ENCODE peak calls at places on chromosomes 1 and 21, in ten cellular contexts. One of them, this sample, is unnamed.

GRCh38 chr1:157069596-157069995 is 24.1 kb upstream of the ARHGEF11 start:
- DNase-seq in cardiac septum: no peak
- DNase-seq in hypothalamus: no peak
- DNase-seq in kidney tubule cell: no peak
- DNase-seq in LoVo: no peak
- DNase-seq in caudate nucleus: no peak
- DNase-seq in globus pallidus: no peak
- DNase-seq in NCI-H2171: no peak
- DNase-seq in Caki2: no peak
- DNase-seq in NCI-H1105 treated with DMSO at 0.1 percent for 48 hours: no peak
- DNase-seq in this sample: no peak

GRCh38 chr1:1421147-1421906 is at the start of gene ANKRD65:
- DNase-seq in cardiac septum: no peak
- DNase-seq in hypothalamus: no peak
- DNase-seq in kidney tubule cell: no peak
- DNase-seq in LoVo: no peak
- DNase-seq in caudate nucleus: peak
- DNase-seq in globus pallidus: peak
- DNase-seq in NCI-H2171: peak
- DNase-seq in Caki2: no peak
- DNase-seq in NCI-H1105 treated with DMSO at 0.1 percent for 48 hours: peak
- DNase-seq in this sample: no peak

GRCh38 chr1:94013331-94013925 is 104.2 kb upstream of the GCLM start:
- DNase-seq in cardiac septum: peak
- DNase-seq in hypothalamus: no peak
- DNase-seq in kidney tubule cell: no peak
- DNase-seq in LoVo: no peak
- DNase-seq in caudate nucleus: no peak
- DNase-seq in globus pallidus: no peak
- DNase-seq in NCI-H2171: no peak
- DNase-seq in Caki2: no peak
- DNase-seq in NCI-H1105 treated with DMSO at 0.1 percent for 48 hours: no peak
- DNase-seq in this sample: no peak

GRCh38 chr21:43345746-43346409 is 81.1 kb downstream of the SIK1 start:
- DNase-seq in cardiac septum: no peak
- DNase-seq in hypothalamus: no peak
- DNase-seq in kidney tubule cell: peak
- DNase-seq in LoVo: no peak
- DNase-seq in caudate nucleus: no peak
- DNase-seq in globus pallidus: no peak
- DNase-seq in NCI-H2171: no peak
- DNase-seq in Caki2: peak
- DNase-seq in NCI-H1105 treated with DMSO at 0.1 percent for 48 hours: no peak
- DNase-seq in this sample: no peak

GRCh38 chr1:183970516-183971300 is 66.8 kb downstream of the COLGALT2 start:
- DNase-seq in cardiac septum: no peak
- DNase-seq in hypothalamus: no peak
- DNase-seq in kidney tubule cell: peak
- DNase-seq in LoVo: no peak
- DNase-seq in caudate nucleus: no peak
- DNase-seq in globus pallidus: no peak
- DNase-seq in NCI-H2171: no peak
- DNase-seq in Caki2: no peak
- DNase-seq in NCI-H1105 treated with DMSO at 0.1 percent for 48 hours: no peak
- DNase-seq in this sample: no peak

GRCh38 chr1:69898403-69898947 is 306.9 kb downstream of the LRRC40 start:
- DNase-seq in cardiac septum: no peak
- DNase-seq in hypothalamus: no peak
- DNase-seq in kidney tubule cell: no peak
- DNase-seq in LoVo: no peak
- DNase-seq in caudate nucleus: no peak
- DNase-seq in globus pallidus: peak
- DNase-seq in NCI-H2171: no peak
- DNase-seq in Caki2: no peak
- DNase-seq in NCI-H1105 treated with DMSO at 0.1 percent for 48 hours: no peak
- DNase-seq in this sample: no peak

GRCh38 chr1:10528066-10529014 is 53.6 kb downstream of the PEX14 start:
- DNase-seq in cardiac septum: no peak
- DNase-seq in hypothalamus: no peak
- DNase-seq in kidney tubule cell: peak
- DNase-seq in LoVo: peak
- DNase-seq in caudate nucleus: no peak
- DNase-seq in globus pallidus: no peak
- DNase-seq in NCI-H2171: no peak
- DNase-seq in Caki2: peak
- DNase-seq in NCI-H1105 treated with DMSO at 0.1 percent for 48 hours: no peak
- DNase-seq in this sample: no peak

GRCh38 chr21:45902292-45902995 is 79.1 kb upstream of the COL6A1 start:
- DNase-seq in cardiac septum: no peak
- DNase-seq in hypothalamus: no peak
- DNase-seq in kidney tubule cell: no peak
- DNase-seq in LoVo: no peak
- DNase-seq in caudate nucleus: no peak
- DNase-seq in globus pallidus: no peak
- DNase-seq in NCI-H2171: no peak
- DNase-seq in Caki2: no peak
- DNase-seq in NCI-H1105 treated with DMSO at 0.1 percent for 48 hours: no peak
- DNase-seq in this sample: no peak

GRCh38 chr21:33916200-33916567 is 580 bp upstream of the ATP5PO start:
- DNase-seq in cardiac septum: no peak
- DNase-seq in hypothalamus: no peak
- DNase-seq in kidney tubule cell: no peak
- DNase-seq in LoVo: no peak
- DNase-seq in caudate nucleus: no peak
- DNase-seq in globus pallidus: no peak
- DNase-seq in NCI-H2171: no peak
- DNase-seq in Caki2: no peak
- DNase-seq in NCI-H1105 treated with DMSO at 0.1 percent for 48 hours: no peak
- DNase-seq in this sample: no peak

GRCh38 chr1:114286179-114286578 is 132.5 kb upstream of the SYT6 start:
- DNase-seq in cardiac septum: no peak
- DNase-seq in hypothalamus: no peak
- DNase-seq in kidney tubule cell: no peak
- DNase-seq in LoVo: no peak
- DNase-seq in caudate nucleus: no peak
- DNase-seq in globus pallidus: no peak
- DNase-seq in NCI-H2171: no peak
- DNase-seq in Caki2: no peak
- DNase-seq in NCI-H1105 treated with DMSO at 0.1 percent for 48 hours: no peak
- DNase-seq in this sample: no peak

GRCh38 chr1:157490337-157491165 is 61.8 kb downstream of the FCRL5 start:
- DNase-seq in cardiac septum: no peak
- DNase-seq in hypothalamus: no peak
- DNase-seq in kidney tubule cell: peak
- DNase-seq in LoVo: peak
- DNase-seq in caudate nucleus: no peak
- DNase-seq in globus pallidus: peak
- DNase-seq in NCI-H2171: no peak
- DNase-seq in Caki2: peak
- DNase-seq in NCI-H1105 treated with DMSO at 0.1 percent for 48 hours: peak
- DNase-seq in this sample: no peak

GRCh38 chr1:23664837-23665795 is 26.5 kb upstream of the RPL11 start:
- DNase-seq in cardiac septum: no peak
- DNase-seq in hypothalamus: no peak
- DNase-seq in kidney tubule cell: peak
- DNase-seq in LoVo: no peak
- DNase-seq in caudate nucleus: no peak
- DNase-seq in globus pallidus: no peak
- DNase-seq in NCI-H2171: no peak
- DNase-seq in Caki2: no peak
- DNase-seq in NCI-H1105 treated with DMSO at 0.1 percent for 48 hours: peak
- DNase-seq in this sample: no peak

GRCh38 chr1:53734650-53735211 is 4.2 kb downstream of the GLIS1 start:
- DNase-seq in cardiac septum: no peak
- DNase-seq in hypothalamus: no peak
- DNase-seq in kidney tubule cell: peak
- DNase-seq in LoVo: no peak
- DNase-seq in caudate nucleus: no peak
- DNase-seq in globus pallidus: no peak
- DNase-seq in NCI-H2171: peak
- DNase-seq in Caki2: no peak
- DNase-seq in NCI-H1105 treated with DMSO at 0.1 percent for 48 hours: no peak
- DNase-seq in this sample: no peak

GRCh38 chr1:51309291-51309690 is 21.1 kb downstream of the TTC39A start:
- DNase-seq in cardiac septum: no peak
- DNase-seq in hypothalamus: no peak
- DNase-seq in kidney tubule cell: no peak
- DNase-seq in LoVo: no peak
- DNase-seq in caudate nucleus: no peak
- DNase-seq in globus pallidus: no peak
- DNase-seq in NCI-H2171: no peak
- DNase-seq in Caki2: no peak
- DNase-seq in NCI-H1105 treated with DMSO at 0.1 percent for 48 hours: no peak
- DNase-seq in this sample: no peak

GRCh38 chr1:89451011-89451410 is 73.6 kb upstream of the LRRC8B start:
- DNase-seq in cardiac septum: no peak
- DNase-seq in hypothalamus: no peak
- DNase-seq in kidney tubule cell: peak
- DNase-seq in LoVo: no peak
- DNase-seq in caudate nucleus: no peak
- DNase-seq in globus pallidus: no peak
- DNase-seq in NCI-H2171: no peak
- DNase-seq in Caki2: no peak
- DNase-seq in NCI-H1105 treated with DMSO at 0.1 percent for 48 hours: no peak
- DNase-seq in this sample: no peak

GRCh38 chr21:44910229-44911065 is 10.3 kb downstream of the ITGB2 start:
- DNase-seq in cardiac septum: no peak
- DNase-seq in hypothalamus: no peak
- DNase-seq in kidney tubule cell: no peak
- DNase-seq in LoVo: no peak
- DNase-seq in caudate nucleus: no peak
- DNase-seq in globus pallidus: no peak
- DNase-seq in NCI-H2171: no peak
- DNase-seq in Caki2: no peak
- DNase-seq in NCI-H1105 treated with DMSO at 0.1 percent for 48 hours: no peak
- DNase-seq in this sample: no peak

GRCh38 chr1:230441630-230442029 is 15.5 kb upstream of the PGBD5 start:
- DNase-seq in cardiac septum: no peak
- DNase-seq in hypothalamus: no peak
- DNase-seq in kidney tubule cell: no peak
- DNase-seq in LoVo: no peak
- DNase-seq in caudate nucleus: no peak
- DNase-seq in globus pallidus: no peak
- DNase-seq in NCI-H2171: no peak
- DNase-seq in Caki2: no peak
- DNase-seq in NCI-H1105 treated with DMSO at 0.1 percent for 48 hours: no peak
- DNase-seq in this sample: no peak

GRCh38 chr1:100499412-100499811 is 38.5 kb upstream of the GPR88 start:
- DNase-seq in cardiac septum: no peak
- DNase-seq in hypothalamus: no peak
- DNase-seq in kidney tubule cell: no peak
- DNase-seq in LoVo: no peak
- DNase-seq in caudate nucleus: no peak
- DNase-seq in globus pallidus: no peak
- DNase-seq in NCI-H2171: no peak
- DNase-seq in Caki2: no peak
- DNase-seq in NCI-H1105 treated with DMSO at 0.1 percent for 48 hours: no peak
- DNase-seq in this sample: no peak

GRCh38 chr1:6435547-6435946 is 11.0 kb downstream of the ESPN start:
- DNase-seq in cardiac septum: no peak
- DNase-seq in hypothalamus: no peak
- DNase-seq in kidney tubule cell: no peak
- DNase-seq in LoVo: no peak
- DNase-seq in caudate nucleus: no peak
- DNase-seq in globus pallidus: no peak
- DNase-seq in NCI-H2171: no peak
- DNase-seq in Caki2: no peak
- DNase-seq in NCI-H1105 treated with DMSO at 0.1 percent for 48 hours: no peak
- DNase-seq in this sample: no peak

GRCh38 chr1:33402234-33402633 is 28.7 kb downstream of the PHC2 start:
- DNase-seq in cardiac septum: no peak
- DNase-seq in hypothalamus: no peak
- DNase-seq in kidney tubule cell: no peak
- DNase-seq in LoVo: no peak
- DNase-seq in caudate nucleus: no peak
- DNase-seq in globus pallidus: no peak
- DNase-seq in NCI-H2171: no peak
- DNase-seq in Caki2: no peak
- DNase-seq in NCI-H1105 treated with DMSO at 0.1 percent for 48 hours: no peak
- DNase-seq in this sample: no peak

GRCh38 chr1:92481598-92482403 is 4.9 kb downstream of the GFI1 start:
- DNase-seq in cardiac septum: no peak
- DNase-seq in hypothalamus: no peak
- DNase-seq in kidney tubule cell: no peak
- DNase-seq in LoVo: no peak
- DNase-seq in caudate nucleus: no peak
- DNase-seq in globus pallidus: no peak
- DNase-seq in NCI-H2171: no peak
- DNase-seq in Caki2: no peak
- DNase-seq in NCI-H1105 treated with DMSO at 0.1 percent for 48 hours: no peak
- DNase-seq in this sample: no peak

GRCh38 chr21:45747802-45748445 is 104.4 kb downstream of the PCBP3 start:
- DNase-seq in cardiac septum: no peak
- DNase-seq in hypothalamus: no peak
- DNase-seq in kidney tubule cell: peak
- DNase-seq in LoVo: peak
- DNase-seq in caudate nucleus: peak
- DNase-seq in globus pallidus: no peak
- DNase-seq in NCI-H2171: peak
- DNase-seq in Caki2: peak
- DNase-seq in NCI-H1105 treated with DMSO at 0.1 percent for 48 hours: peak
- DNase-seq in this sample: peak

GRCh38 chr1:42825058-42825851 is 8.1 kb upstream of the SVBP start:
- DNase-seq in cardiac septum: no peak
- DNase-seq in hypothalamus: no peak
- DNase-seq in kidney tubule cell: no peak
- DNase-seq in LoVo: no peak
- DNase-seq in caudate nucleus: no peak
- DNase-seq in globus pallidus: no peak
- DNase-seq in NCI-H2171: no peak
- DNase-seq in Caki2: no peak
- DNase-seq in NCI-H1105 treated with DMSO at 0.1 percent for 48 hours: no peak
- DNase-seq in this sample: no peak

GRCh38 chr1:16727190-16728111 is 12.9 kb upstream of the RNU1-4 start:
- DNase-seq in cardiac septum: peak
- DNase-seq in hypothalamus: no peak
- DNase-seq in kidney tubule cell: peak
- DNase-seq in LoVo: peak
- DNase-seq in caudate nucleus: no peak
- DNase-seq in globus pallidus: no peak
- DNase-seq in NCI-H2171: no peak
- DNase-seq in Caki2: peak
- DNase-seq in NCI-H1105 treated with DMSO at 0.1 percent for 48 hours: no peak
- DNase-seq in this sample: no peak

GRCh38 chr1:23628951-23629387 is 62.6 kb upstream of the RPL11 start:
- DNase-seq in cardiac septum: no peak
- DNase-seq in hypothalamus: no peak
- DNase-seq in kidney tubule cell: no peak
- DNase-seq in LoVo: no peak
- DNase-seq in caudate nucleus: no peak
- DNase-seq in globus pallidus: no peak
- DNase-seq in NCI-H2171: no peak
- DNase-seq in Caki2: no peak
- DNase-seq in NCI-H1105 treated with DMSO at 0.1 percent for 48 hours: no peak
- DNase-seq in this sample: no peak

GRCh38 chr1:154837034-154837678 is 32.9 kb downstream of the KCNN3 start:
- DNase-seq in cardiac septum: no peak
- DNase-seq in hypothalamus: no peak
- DNase-seq in kidney tubule cell: no peak
- DNase-seq in LoVo: no peak
- DNase-seq in caudate nucleus: no peak
- DNase-seq in globus pallidus: no peak
- DNase-seq in NCI-H2171: peak
- DNase-seq in Caki2: no peak
- DNase-seq in NCI-H1105 treated with DMSO at 0.1 percent for 48 hours: no peak
- DNase-seq in this sample: no peak

GRCh38 chr1:234842726-234843641 is 233.0 kb upstream of the IRF2BP2 start:
- DNase-seq in cardiac septum: no peak
- DNase-seq in hypothalamus: no peak
- DNase-seq in kidney tubule cell: no peak
- DNase-seq in LoVo: no peak
- DNase-seq in caudate nucleus: no peak
- DNase-seq in globus pallidus: no peak
- DNase-seq in NCI-H2171: no peak
- DNase-seq in Caki2: no peak
- DNase-seq in NCI-H1105 treated with DMSO at 0.1 percent for 48 hours: no peak
- DNase-seq in this sample: no peak

GRCh38 chr21:38067086-38067739 is 151.0 kb upstream of the KCNJ6 start:
- DNase-seq in cardiac septum: no peak
- DNase-seq in hypothalamus: no peak
- DNase-seq in kidney tubule cell: no peak
- DNase-seq in LoVo: no peak
- DNase-seq in caudate nucleus: no peak
- DNase-seq in globus pallidus: no peak
- DNase-seq in NCI-H2171: no peak
- DNase-seq in Caki2: no peak
- DNase-seq in NCI-H1105 treated with DMSO at 0.1 percent for 48 hours: no peak
- DNase-seq in this sample: no peak

This sample was measured in putamen.